ENCODE peak calls at places on chromosomes 13 and 19, in seven cellular contexts. One of them, this sample, is unnamed. For H3K9me3 and H3K27me3, the result is how much of the 10 kb centered on the place peaks cover.

GRCh38 chr19:15122331-15123030 is 15.3 kb downstream of the SYDE1 start:
- DNase-seq in mesenchymal stem cell: no peak
- DNase-seq in neural progenitor cell: no peak
- DNase-seq in astrocyte: no peak
- DNase-seq in fibroblast of lung: no peak
- DNase-seq in HAP-1: no peak
- DNase-seq in AG04450: no peak
- DNase-seq in this sample: no peak

GRCh38 chr19:40688987-40689338 is 1.5 kb downstream of the NUMBL start:
- DNase-seq in AG04450: no peak
- DNase-seq in HAP-1: no peak
- DNase-seq in fibroblast of lung: no peak
- DNase-seq in astrocyte: no peak
- DNase-seq in mesenchymal stem cell: no peak
- DNase-seq in neural progenitor cell: no peak
- DNase-seq in this sample: no peak

GRCh38 chr13:113094410-113094800 is 11.2 kb upstream of the F7 start:
- DNase-seq in mesenchymal stem cell: no peak
- DNase-seq in AG04450: no peak
- DNase-seq in HAP-1: no peak
- DNase-seq in fibroblast of lung: no peak
- DNase-seq in astrocyte: no peak
- DNase-seq in neural progenitor cell: no peak
- DNase-seq in this sample: no peak

GRCh38 chr19:40691421-40692211 is 1.2 kb upstream of the NUMBL start:
- DNase-seq in mesenchymal stem cell: peak
- DNase-seq in AG04450: no peak
- DNase-seq in fibroblast of lung: peak
- DNase-seq in neural progenitor cell: peak
- DNase-seq in HAP-1: no peak
- DNase-seq in astrocyte: no peak
- DNase-seq in this sample: peak

GRCh38 chr13:101751488-101751887 is 299.0 kb downstream of the ITGBL1 start:
- DNase-seq in mesenchymal stem cell: peak
- DNase-seq in AG04450: peak
- DNase-seq in HAP-1: no peak
- DNase-seq in fibroblast of lung: peak
- DNase-seq in neural progenitor cell: no peak
- DNase-seq in astrocyte: peak
- DNase-seq in this sample: no peak

GRCh38 chr13:58097831-58098230 is 466.3 kb downstream of the PCDH17 start:
- DNase-seq in AG04450: no peak
- DNase-seq in fibroblast of lung: peak
- DNase-seq in mesenchymal stem cell: peak
- DNase-seq in astrocyte: peak
- DNase-seq in neural progenitor cell: no peak
- DNase-seq in HAP-1: no peak
- DNase-seq in this sample: peak

GRCh38 chr13:71254384-71254783 is 612.6 kb downstream of the DACH1 start:
- DNase-seq in fibroblast of lung: no peak
- DNase-seq in mesenchymal stem cell: no peak
- DNase-seq in astrocyte: no peak
- DNase-seq in HAP-1: no peak
- DNase-seq in neural progenitor cell: peak
- DNase-seq in AG04450: no peak
- DNase-seq in this sample: no peak

GRCh38 chr19:58572026-58572817 is 913 bp downstream of the MZF1 start:
- DNase-seq in HAP-1: peak
- DNase-seq in astrocyte: no peak
- DNase-seq in mesenchymal stem cell: no peak
- DNase-seq in AG04450: no peak
- DNase-seq in fibroblast of lung: no peak
- DNase-seq in neural progenitor cell: peak
- DNase-seq in this sample: no peak

GRCh38 chr13:34356686-34357434 is 538.9 kb downstream of the RFC3 start:
- DNase-seq in mesenchymal stem cell: peak
- DNase-seq in HAP-1: no peak
- DNase-seq in astrocyte: no peak
- DNase-seq in AG04450: no peak
- DNase-seq in neural progenitor cell: no peak
- DNase-seq in fibroblast of lung: peak
- DNase-seq in this sample: peak

DNA sequence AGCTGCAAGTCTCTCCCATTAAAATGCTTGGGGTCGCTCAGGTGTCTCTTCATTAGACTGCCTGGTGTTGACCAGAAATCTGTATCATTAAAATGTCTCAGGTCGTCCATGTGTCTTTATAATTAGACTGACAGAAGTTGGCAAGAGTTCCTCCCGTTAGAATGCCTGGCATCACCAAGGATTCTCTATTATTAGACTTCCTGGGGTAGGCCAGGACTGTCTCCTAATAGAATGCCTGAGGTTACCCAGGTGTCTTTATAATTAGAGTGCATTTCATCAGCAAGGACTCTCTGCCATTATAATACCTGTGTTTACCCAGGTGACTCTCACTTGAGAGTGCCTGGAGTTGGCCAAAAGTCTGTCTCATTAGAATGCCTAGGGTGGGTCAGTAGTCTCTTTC is 1537.2 kb downstream of the UQCRFS1 start:
- DNase-seq in fibroblast of lung: no peak
- DNase-seq in neural progenitor cell: no peak
- DNase-seq in HAP-1: no peak
- DNase-seq in astrocyte: no peak
- DNase-seq in mesenchymal stem cell: no peak
- DNase-seq in AG04450: no peak
- DNase-seq in this sample: no peak
- H3K9me3 ChIP-seq in fibroblast of lung: under half
- H3K9me3 ChIP-seq in neural progenitor cell: under half
- H3K9me3 ChIP-seq in HAP-1: under half
- H3K9me3 ChIP-seq in astrocyte: under half
- H3K9me3 ChIP-seq in mesenchymal stem cell: under half
- H3K9me3 ChIP-seq in AG04450: under half
- H3K9me3 ChIP-seq in this sample: under half

DNA sequence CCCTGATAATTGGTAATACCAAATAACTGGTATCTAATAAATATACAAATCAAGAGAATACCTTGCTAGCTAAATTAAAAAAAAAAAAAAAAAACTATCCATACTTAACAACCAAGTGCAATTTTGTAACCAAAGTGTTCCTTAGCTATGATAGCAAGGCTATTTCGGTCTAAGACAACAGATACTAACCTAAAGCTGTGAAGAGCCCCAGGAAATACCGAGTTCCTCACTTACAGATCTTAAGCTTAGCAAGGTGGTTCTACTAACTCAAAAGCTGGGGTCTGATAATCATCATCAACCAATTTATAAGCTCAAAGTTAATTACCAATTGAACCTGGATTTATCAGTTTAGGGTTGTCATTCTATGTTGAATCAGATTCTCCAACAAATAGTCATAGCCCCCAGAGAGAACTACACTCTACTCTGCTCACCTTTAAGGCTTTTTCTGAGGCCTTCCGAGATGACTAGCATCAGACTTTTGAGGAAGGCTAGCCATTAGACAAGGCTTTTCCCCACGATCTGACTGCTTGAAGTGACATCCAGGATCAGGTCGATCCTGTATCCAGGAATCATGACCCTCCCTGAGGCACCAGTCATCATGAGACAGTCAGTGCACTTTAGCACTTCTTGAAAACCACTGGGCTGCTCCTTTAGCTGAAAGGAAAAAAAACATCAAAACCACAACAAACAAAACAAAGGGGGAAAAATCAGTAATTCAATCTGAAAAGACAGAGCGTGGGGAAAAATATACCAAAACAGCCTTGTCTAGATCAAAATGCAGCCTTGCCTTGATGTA is 32.0 kb downstream of the INTS6 start:
- DNase-seq in mesenchymal stem cell: peak
- DNase-seq in HAP-1: no peak
- DNase-seq in astrocyte: no peak
- DNase-seq in neural progenitor cell: no peak
- DNase-seq in fibroblast of lung: no peak
- DNase-seq in AG04450: no peak
- DNase-seq in this sample: no peak
- H3K4me3 ChIP-seq in mesenchymal stem cell: no peak
- H3K4me3 ChIP-seq in HAP-1: no peak
- H3K4me3 ChIP-seq in astrocyte: no peak
- H3K4me3 ChIP-seq in neural progenitor cell: no peak
- H3K4me3 ChIP-seq in fibroblast of lung: no peak
- H3K4me3 ChIP-seq in AG04450: no peak
- H3K4me3 ChIP-seq in this sample: no peak

DNA sequence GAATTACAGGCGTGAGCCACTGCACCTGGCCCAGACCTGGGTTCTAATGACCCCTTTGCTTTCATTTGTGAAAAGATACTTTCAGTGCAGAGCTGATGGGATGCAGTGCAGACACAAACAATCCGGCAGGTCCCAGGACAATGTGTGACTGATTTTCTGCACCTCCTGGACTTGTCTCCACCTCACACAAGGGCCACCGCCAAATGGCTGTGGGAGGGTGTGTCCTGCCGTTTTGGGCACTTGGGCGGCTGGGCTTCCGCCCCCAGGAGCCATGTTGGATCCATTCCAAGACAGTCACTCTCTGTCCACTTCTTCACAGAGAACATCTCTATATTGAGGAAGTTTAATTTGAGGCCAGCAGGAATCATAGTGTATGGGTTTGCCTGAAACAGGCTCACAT is 112.3 kb upstream of the ZNF507 start:
- DNase-seq in neural progenitor cell: no peak
- DNase-seq in mesenchymal stem cell: no peak
- DNase-seq in fibroblast of lung: no peak
- DNase-seq in AG04450: no peak
- DNase-seq in astrocyte: no peak
- DNase-seq in HAP-1: no peak
- DNase-seq in this sample: no peak
- H3K27me3 ChIP-seq in neural progenitor cell: under half
- H3K27me3 ChIP-seq in mesenchymal stem cell: under half
- H3K27me3 ChIP-seq in fibroblast of lung: under half
- H3K27me3 ChIP-seq in AG04450: under half
- H3K27me3 ChIP-seq in astrocyte: under half
- H3K27me3 ChIP-seq in HAP-1: under half
- H3K27me3 ChIP-seq in this sample: under half

GRCh38 chr19:52498571-52498970 is 28.9 kb upstream of the ZNF808 start:
- DNase-seq in mesenchymal stem cell: no peak
- DNase-seq in fibroblast of lung: no peak
- DNase-seq in neural progenitor cell: no peak
- DNase-seq in HAP-1: no peak
- DNase-seq in astrocyte: no peak
- DNase-seq in AG04450: no peak
- DNase-seq in this sample: no peak

GRCh38 chr19:52494518-52494917 is 33.0 kb upstream of the ZNF808 start:
- DNase-seq in neural progenitor cell: no peak
- DNase-seq in fibroblast of lung: no peak
- DNase-seq in HAP-1: no peak
- DNase-seq in mesenchymal stem cell: no peak
- DNase-seq in AG04450: no peak
- DNase-seq in astrocyte: no peak
- DNase-seq in this sample: no peak

GRCh38 chr19:52492201-52492960 is 35.1 kb upstream of the ZNF808 start:
- DNase-seq in AG04450: no peak
- DNase-seq in neural progenitor cell: peak
- DNase-seq in mesenchymal stem cell: no peak
- DNase-seq in astrocyte: no peak
- DNase-seq in HAP-1: no peak
- DNase-seq in fibroblast of lung: no peak
- DNase-seq in this sample: no peak

GRCh38 chr19:52492991-52493470 is 34.4 kb upstream of the ZNF808 start:
- DNase-seq in mesenchymal stem cell: no peak
- DNase-seq in HAP-1: no peak
- DNase-seq in fibroblast of lung: no peak
- DNase-seq in AG04450: no peak
- DNase-seq in neural progenitor cell: peak
- DNase-seq in astrocyte: no peak
- DNase-seq in this sample: no peak
- H3K9me3 ChIP-seq in mesenchymal stem cell: under half
- H3K9me3 ChIP-seq in HAP-1: under half
- H3K9me3 ChIP-seq in fibroblast of lung: under half
- H3K9me3 ChIP-seq in AG04450: half or more
- H3K9me3 ChIP-seq in neural progenitor cell: under half
- H3K9me3 ChIP-seq in astrocyte: under half
- H3K9me3 ChIP-seq in this sample: under half

DNA sequence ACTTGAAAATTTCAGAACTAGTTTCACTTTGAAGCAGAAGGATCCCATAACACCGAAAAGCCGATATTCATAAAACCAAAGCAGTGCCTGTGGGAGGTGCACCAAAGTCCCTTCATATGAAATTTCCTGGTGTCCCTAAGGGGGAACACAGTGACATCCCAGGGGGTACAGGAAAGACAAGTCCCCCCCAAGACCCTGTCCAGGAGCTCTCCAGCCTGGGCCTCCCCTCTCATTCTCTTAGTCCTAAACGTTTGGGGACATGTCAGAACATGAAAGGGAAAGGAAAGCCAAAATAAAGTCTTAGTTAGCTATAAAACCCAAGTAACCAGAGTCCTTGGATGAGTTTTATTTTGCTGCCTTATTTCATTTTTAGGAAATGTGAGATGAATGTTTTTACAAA is 56.6 kb downstream of the MRPL57 start:
- DNase-seq in astrocyte: no peak
- DNase-seq in HAP-1: no peak
- DNase-seq in neural progenitor cell: no peak
- DNase-seq in AG04450: no peak
- DNase-seq in fibroblast of lung: no peak
- DNase-seq in mesenchymal stem cell: no peak
- DNase-seq in this sample: no peak
- H3K4me3 ChIP-seq in astrocyte: no peak
- H3K4me3 ChIP-seq in HAP-1: no peak
- H3K4me3 ChIP-seq in neural progenitor cell: no peak
- H3K4me3 ChIP-seq in AG04450: no peak
- H3K4me3 ChIP-seq in fibroblast of lung: peak
- H3K4me3 ChIP-seq in mesenchymal stem cell: no peak
- H3K4me3 ChIP-seq in this sample: peak

GRCh38 chr13:82802528-82802927 is 1079.7 kb downstream of the SLITRK1 start:
- DNase-seq in AG04450: no peak
- DNase-seq in neural progenitor cell: no peak
- DNase-seq in astrocyte: no peak
- DNase-seq in fibroblast of lung: no peak
- DNase-seq in mesenchymal stem cell: no peak
- DNase-seq in HAP-1: no peak
- DNase-seq in this sample: no peak

GRCh38 chr13:82797876-82798275 is 1084.4 kb downstream of the SLITRK1 start:
- DNase-seq in mesenchymal stem cell: no peak
- DNase-seq in AG04450: no peak
- DNase-seq in astrocyte: no peak
- DNase-seq in HAP-1: no peak
- DNase-seq in neural progenitor cell: no peak
- DNase-seq in fibroblast of lung: no peak
- DNase-seq in this sample: no peak

GRCh38 chr13:82800391-82800790 is 1081.9 kb downstream of the SLITRK1 start:
- DNase-seq in astrocyte: peak
- DNase-seq in fibroblast of lung: peak
- DNase-seq in HAP-1: no peak
- DNase-seq in neural progenitor cell: no peak
- DNase-seq in AG04450: no peak
- DNase-seq in mesenchymal stem cell: no peak
- DNase-seq in this sample: no peak

GRCh38 chr13:82803341-82803740 is 1078.9 kb downstream of the SLITRK1 start:
- DNase-seq in AG04450: no peak
- DNase-seq in astrocyte: no peak
- DNase-seq in mesenchymal stem cell: no peak
- DNase-seq in fibroblast of lung: no peak
- DNase-seq in HAP-1: no peak
- DNase-seq in neural progenitor cell: no peak
- DNase-seq in this sample: no peak
- H3K27me3 ChIP-seq in AG04450: under half
- H3K27me3 ChIP-seq in astrocyte: under half
- H3K27me3 ChIP-seq in mesenchymal stem cell: under half
- H3K27me3 ChIP-seq in fibroblast of lung: under half
- H3K27me3 ChIP-seq in HAP-1: under half
- H3K27me3 ChIP-seq in neural progenitor cell: under half
- H3K27me3 ChIP-seq in this sample: under half